ENCODE peak calls at places on chromosomes 11 and 22, in five cellular contexts. E is stimulated activated CD8-positive, alpha-beta memory T cell treated with anti-CD3 and anti-CD28 coated beads, Interleukin-4, amount 100 ng/mL, for 24 hours; D is T-cell; X is M059J; R is AG09309. G is an unnamed sample.

GRCh38 chr11:73350908-73351636 is 25.1 kb upstream of the RELT start:
- DNase-seq in R (peak; percentile 40), X (peak; percentile 58), E (peak; percentile 24), D (peak; percentile 48), G (peak; percentile 56)

GRCh38 chr11:9459573-9460321 is 1.1 kb upstream of the ZNF143 start:
- DNase-seq in E (peak; percentile 9), D (peak; percentile 10), R (peak; percentile 14), X (peak; percentile 61), G (peak; percentile 64)

GRCh38 chr22:44597616-44598015 is 99.6 kb upstream of the RTL6 start:
- DNase-seq in E (no peak), R (no peak), D (no peak), X (no peak), G (peak; percentile 31)

GRCh38 chr11:27902981-27903624 is 202.8 kb upstream of the BDNF start:
- DNase-seq in D (no peak), X (peak; percentile 93), R (peak; percentile 52), E (no peak), G (no peak)

GRCh38 chr22:28799125-28799833 is 1.1 kb downstream of the XBP1 start:
- DNase-seq in D (no peak), E (no peak), R (peak; percentile 95), X (peak; percentile 72), G (peak; percentile 74)

GRCh38 chr11:8080674-8081590 is at the start of gene TUB:
- DNase-seq in D (peak; percentile 7), E (no peak), R (no peak), X (no peak), G (peak; percentile 58)

GRCh38 chr11:126433244-126433846 is 77.9 kb downstream of the ST3GAL4 start:
- DNase-seq in X (no peak), R (no peak), E (no peak), D (no peak), G (no peak)

GRCh38 chr11:5531053-5531831 is 14.7 kb upstream of the UBQLNL start:
- DNase-seq in D (no peak), R (no peak), X (no peak), E (no peak), G (no peak)

GRCh38 chr22:28442951-28443876 is 236.4 kb downstream of the TTC28 start:
- DNase-seq in X (peak; percentile 71), D (peak; percentile 22), R (no peak), E (no peak), G (peak; percentile 91)

GRCh38 chr22:35315141-35315854 is 15.6 kb downstream of the TOM1 start:
- DNase-seq in X (no peak), R (no peak), E (no peak), D (no peak), G (no peak)

GRCh38 chr11:131809203-131809948 is 439.0 kb downstream of the NTM start:
- DNase-seq in X (peak; percentile 51), R (no peak), E (no peak), D (no peak), G (no peak)

GRCh38 chr22:19875531-19876313 is 21.0 kb upstream of the GNB1L start:
- DNase-seq in X (no peak), D (no peak), E (no peak), R (no peak), G (no peak)

GRCh38 chr11:75719639-75720239 is 2.1 kb downstream of the MOGAT2 start:
- DNase-seq in E (no peak), X (no peak), R (no peak), D (no peak), G (no peak)

GRCh38 chr11:9530901-9531625 is 42.4 kb upstream of the WEE1 start:
- DNase-seq in E (no peak), X (no peak), R (no peak), D (no peak), G (no peak)

GRCh38 chr11:13091804-13092203 is 82.7 kb downstream of the RASSF10 start:
- DNase-seq in E (no peak), R (no peak), D (no peak), X (peak; percentile 21), G (no peak)

GRCh38 chr11:57131080-57131790 is 50.5 kb upstream of the LRRC55 start:
- DNase-seq in R (no peak), D (no peak), X (no peak), E (no peak), G (peak; percentile 82)

GRCh38 chr11:121446752-121447156 is 5.4 kb upstream of the SORL1 start:
- DNase-seq in D (no peak), X (no peak), E (no peak), R (no peak), G (peak; percentile 64)

GRCh38 chr11:116202922-116203321 is 569.9 kb downstream of the BUD13 start:
- DNase-seq in E (no peak), X (no peak), D (no peak), R (no peak), G (no peak)

GRCh38 chr11:44839458-44840084 is 111.1 kb downstream of the TP53I11 start:
- DNase-seq in R (no peak), E (no peak), X (no peak), D (no peak), G (no peak)

GRCh38 chr11:64373598-64373974 is 14.6 kb downstream of the RPS6KA4 start:
- DNase-seq in R (no peak), E (no peak), D (no peak), X (no peak), G (no peak)

GRCh38 chr22:46661221-46661851 is 41.1 kb downstream of the GRAMD4 start:
- DNase-seq in E (no peak), R (no peak), X (peak; percentile 61), D (no peak), G (no peak)

GRCh38 chr11:63916837-63917684 is at the start of gene RCOR2:
- DNase-seq in X (peak; percentile 75), D (peak; percentile 61), R (no peak), E (peak; percentile 49), G (peak; percentile 95)

GRCh38 chr22:20867179-20868099 is 8.6 kb downstream of the SNAP29 start:
- DNase-seq in D (no peak), X (no peak), R (no peak), E (no peak), G (no peak)

GRCh38 chr11:32386770-32387377 is 48.5 kb downstream of the WT1 start:
- DNase-seq in D (no peak), E (no peak), X (peak; percentile 76), R (no peak), G (peak; percentile 23)

GRCh38 chr11:2294340-2295290 is 7.1 kb downstream of the C11orf21 start:
- DNase-seq in X (no peak), E (no peak), D (no peak), R (no peak), G (no peak)

GRCh38 chr11:32706985-32707736 is 87.3 kb downstream of the CCDC73 start:
- DNase-seq in D (no peak), E (no peak), R (peak; percentile 39), X (peak; percentile 94), G (no peak)

GRCh38 chr11:113628912-113629311 is 77.2 kb downstream of the TMPRSS5 start:
- DNase-seq in E (no peak), D (no peak), R (no peak), X (no peak), G (peak; percentile 52)

GRCh38 chr22:38172016-38172431 is 9.6 kb downstream of the PLA2G6 start:
- DNase-seq in D (no peak), E (no peak), R (no peak), X (no peak), G (no peak)

GRCh38 chr22:35521358-35522264 is 19.0 kb upstream of the RASD2 start:
- DNase-seq in D (no peak), E (no peak), X (peak; percentile 35), R (no peak), G (no peak)

GRCh38 chr22:36879775-36880174 is 19.0 kb downstream of the NCF4 start:
- DNase-seq in R (peak; percentile 77), X (no peak), D (no peak), E (no peak), G (no peak)

GRCh38 chr11:63802637-63803414 is 10.4 kb upstream of the SPINDOC start:
- DNase-seq in X (peak; percentile 75), D (no peak), E (no peak), R (peak; percentile 14), G (peak; percentile 81)

GRCh38 chr11:78374917-78375316 is 42.7 kb downstream of the GAB2 start:
- DNase-seq in D (no peak), R (no peak), E (no peak), X (no peak), G (no peak)

GRCh38 chr11:69863544-69864200 is 44.5 kb upstream of the FGF3 start:
- DNase-seq in R (no peak), X (no peak), D (no peak), E (no peak), G (no peak)

G was measured in mesendoderm.